ENCODE peak calls at places on chromosomes 3 and 15, in nine cellular contexts. S is HFFc6; Q is CD8-positive, alpha-beta T cell; Z is cerebellar cortex; B is EL; K is NCI-H774; F is brain pericyte; I is bronchial epithelial cell; R is AG04450. Y is an unnamed sample.

GRCh38 chr3:13852638-13853009 is 27.2 kb downstream of the WNT7A start:
- DNase-seq in F (no peak), Q (no peak), K (no peak), B (peak; percentile 15), Z (no peak), R (no peak), I (peak; percentile 80), S (no peak), Y (no peak)

GRCh38 chr3:156274791-156275190 is 154.4 kb downstream of the KCNAB1 start:
- DNase-seq in F (no peak), Z (no peak), I (no peak), S (no peak), Q (no peak), B (no peak), K (no peak), R (no peak), Y (no peak)

GRCh38 chr3:131812433-131812832 is 222.4 kb downstream of the CPNE4 start:
- DNase-seq in F (no peak), Q (no peak), Z (no peak), S (peak; percentile 46), B (peak; percentile 4), I (peak; percentile 79), K (no peak), R (no peak), Y (no peak)

GRCh38 chr3:107680698-107681097 is 157.9 kb downstream of the BBX start:
- DNase-seq in I (peak; percentile 24), F (no peak), K (no peak), R (no peak), Q (no peak), B (peak; percentile 44), Z (no peak), S (peak; percentile 25), Y (no peak)

GRCh38 chr15:57323806-57324589 is 52.3 kb upstream of the CGNL1 start:
- DNase-seq in R (no peak), Q (peak; percentile 25), K (peak; percentile 84), I (peak; percentile 68), Z (peak; percentile 28), S (no peak), F (peak; percentile 75), B (peak; percentile 92), Y (peak; percentile 95)

GRCh38 chr15:39125904-39126303 is 455.0 kb upstream of the THBS1 start:
- DNase-seq in S (peak; percentile 54), R (no peak), B (peak; percentile 62), Q (peak; percentile 23), I (peak; percentile 44), F (no peak), K (peak; percentile 31), Z (peak; percentile 23), Y (peak; percentile 10)

GRCh38 chr3:32421991-32422859 is 30.6 kb downstream of the CMTM7 start:
- DNase-seq in B (peak; percentile 88), F (peak; percentile 60), K (peak; percentile 53), I (peak; percentile 94), S (peak; percentile 75), Z (peak; percentile 19), Q (no peak), R (no peak), Y (peak; percentile 81)

GRCh38 chr3:159897331-159898075 is 91.1 kb upstream of the IL12A start:
- DNase-seq in K (no peak), Z (no peak), S (peak; percentile 49), F (no peak), R (no peak), Q (no peak), B (peak; percentile 70), I (no peak), Y (no peak)

GRCh38 chr3:44883213-44883955 is 9.0 kb downstream of the TGM4 start:
- DNase-seq in Z (no peak), F (no peak), B (no peak), I (peak; percentile 80), Q (no peak), R (no peak), S (no peak), K (no peak), Y (no peak)

GRCh38 chr15:101615986-101616848 is 36.0 kb downstream of the TM2D3 start:
- DNase-seq in K (peak; percentile 21), S (peak; percentile 65), Q (no peak), F (no peak), I (peak; percentile 76), Z (no peak), B (peak; percentile 80), R (no peak), Y (peak; percentile 61)

GRCh38 chr3:193835414-193835813 is 242.4 kb downstream of the OPA1 start:
- DNase-seq in S (no peak), B (no peak), Q (no peak), R (no peak), Z (no peak), I (no peak), F (no peak), K (no peak), Y (no peak)

GRCh38 chr15:41513282-41514227 is at the start of gene LTK:
- DNase-seq in R (no peak), K (no peak), I (peak; percentile 14), Q (peak; percentile 41), B (peak; percentile 43), F (no peak), S (no peak), Z (no peak), Y (peak; percentile 91)

GRCh38 chr3:78847203-78847602 is 920.6 kb downstream of the ROBO1 start:
- DNase-seq in R (no peak), K (no peak), S (no peak), Q (no peak), F (no peak), I (no peak), Z (no peak), B (no peak), Y (no peak)

GRCh38 chr3:55532806-55533205 is 45.7 kb upstream of the WNT5A start:
- DNase-seq in Q (no peak), R (no peak), K (no peak), Z (no peak), B (peak; percentile 45), F (no peak), S (no peak), I (no peak), Y (no peak)

GRCh38 chr15:39685999-39686613 is 96.5 kb downstream of the FSIP1 start:
- DNase-seq in Q (no peak), Z (peak; percentile 61), B (peak; percentile 58), R (peak; percentile 37), S (peak; percentile 36), F (no peak), I (peak; percentile 52), K (no peak), Y (peak; percentile 53)

GRCh38 chr3:53890726-53891499 is 746 bp downstream of the SELENOK start:
- DNase-seq in Q (peak; percentile 78), B (peak; percentile 28), Z (peak; percentile 46), K (no peak), S (no peak), R (no peak), F (no peak), I (peak; percentile 73), Y (peak; percentile 13)

GRCh38 chr3:111745786-111746185 is 113.3 kb upstream of the PHLDB2 start:
- DNase-seq in R (no peak), Q (no peak), S (no peak), I (no peak), K (no peak), F (no peak), B (no peak), Z (no peak), Y (no peak)

GRCh38 chr3:51718547-51719412 is 11.9 kb downstream of the GRM2 start:
- DNase-seq in Q (no peak), K (peak; percentile 16), F (no peak), S (peak; percentile 70), Z (peak; percentile 42), I (peak; percentile 55), R (no peak), B (peak; percentile 65), Y (peak; percentile 63)

GRCh38 chr3:182583545-182583944 is 209.8 kb upstream of the ATP11B start:
- DNase-seq in F (no peak), S (no peak), I (peak; percentile 53), B (no peak), K (no peak), Q (no peak), Z (no peak), R (no peak), Y (no peak)

GRCh38 chr3:150135321-150135721 is 164.6 kb upstream of the PFN2 start:
- DNase-seq in Z (no peak), F (no peak), R (no peak), Q (no peak), I (no peak), S (peak; percentile 43), B (peak; percentile 50), K (no peak), Y (no peak)

GRCh38 chr3:180548050-180548449 is 53.9 kb upstream of the TTC14 start:
- DNase-seq in I (no peak), K (no peak), Q (no peak), F (no peak), B (no peak), R (no peak), S (peak; percentile 38), Z (no peak), Y (no peak)

GRCh38 chr15:38528279-38528678 is 36.3 kb downstream of the RASGRP1 start:
- DNase-seq in S (peak; percentile 80), B (peak; percentile 67), F (no peak), Q (no peak), R (no peak), I (peak; percentile 18), K (no peak), Z (no peak), Y (no peak)

GRCh38 chr15:31277335-31278055 is 49.1 kb upstream of the KLF13 start:
- DNase-seq in F (no peak), S (no peak), K (no peak), B (no peak), I (no peak), R (no peak), Z (no peak), Q (no peak), Y (no peak)

GRCh38 chr3:58237238-58237939 is at the start of gene ABHD6:
- DNase-seq in B (peak; percentile 82), I (no peak), S (peak; percentile 55), F (peak; percentile 26), Q (peak; percentile 73), K (peak; percentile 27), R (no peak), Z (peak; percentile 75), Y (no peak)

GRCh38 chr3:126720596-126720995 is 16.6 kb downstream of the CHCHD6 start:
- DNase-seq in Q (no peak), B (no peak), I (no peak), S (no peak), K (no peak), Z (no peak), R (no peak), F (no peak), Y (no peak)

GRCh38 chr3:62584636-62585035 is 211.3 kb upstream of the FEZF2 start:
- DNase-seq in B (no peak), R (no peak), I (no peak), Q (no peak), K (no peak), Z (no peak), F (no peak), S (no peak), Y (no peak)

GRCh38 chr3:46538803-46539442 is 27.2 kb downstream of the LRRC2 start:
- DNase-seq in F (no peak), R (no peak), Q (peak; percentile 97), S (peak; percentile 62), K (no peak), B (peak; percentile 75), I (no peak), Z (no peak), Y (peak; percentile 28)

GRCh38 chr15:94203321-94203720 is 28.0 kb upstream of the MCTP2 start:
- DNase-seq in K (no peak), B (no peak), F (no peak), S (no peak), I (no peak), Q (no peak), R (no peak), Z (no peak), Y (no peak)

GRCh38 chr3:138042043-138042442 is 32.1 kb downstream of the CLDN18 start:
- DNase-seq in B (peak; percentile 78), S (peak; percentile 82), I (peak; percentile 84), K (no peak), F (no peak), R (peak; percentile 45), Q (no peak), Z (no peak), Y (no peak)

GRCh38 chr15:73746883-73747282 is 6.3 kb downstream of the INSYN1 start:
- DNase-seq in I (no peak), R (no peak), B (peak; percentile 21), Q (no peak), S (no peak), K (no peak), Z (no peak), F (no peak), Y (no peak)

GRCh38 chr3:116440196-116440595 is 5.1 kb downstream of the LSAMP start:
- DNase-seq in K (no peak), I (peak; percentile 74), B (peak; percentile 18), Q (no peak), R (peak; percentile 39), S (no peak), F (peak; percentile 73), Z (no peak), Y (no peak)